ENCODE peak calls at places on chromosomes 4 and X, in ten cellular contexts. One of them, this sample, is unnamed.

GRCh38 chr4:8346838-8347605 is 77.5 kb downstream of the HTRA3 start:
- DNase-seq in activated CD8-positive, alpha-beta memory T cell treated with anti-CD3 and anti-CD28 coated beads for 1 hour: no peak
- DNase-seq in progenitor cell of endocrine pancreas: no peak
- DNase-seq in ascending aorta: peak
- DNase-seq in Right ventricle myocardium superior: peak
- DNase-seq in ELF-1: no peak
- DNase-seq in choroid plexus epithelial cell: no peak
- DNase-seq in kidney tubule cell: no peak
- DNase-seq in CD4-positive, CD25-positive, alpha-beta regulatory T cell: no peak
- DNase-seq in hypothalamus: peak
- DNase-seq in this sample: no peak

GRCh38 chrX:46407036-46407752 is 138.0 kb downstream of the ZNF674 start:
- DNase-seq in activated CD8-positive, alpha-beta memory T cell treated with anti-CD3 and anti-CD28 coated beads for 1 hour: no peak
- DNase-seq in progenitor cell of endocrine pancreas: no peak
- DNase-seq in ascending aorta: no peak
- DNase-seq in Right ventricle myocardium superior: no peak
- DNase-seq in ELF-1: no peak
- DNase-seq in choroid plexus epithelial cell: no peak
- DNase-seq in kidney tubule cell: no peak
- DNase-seq in CD4-positive, CD25-positive, alpha-beta regulatory T cell: no peak
- DNase-seq in hypothalamus: no peak
- DNase-seq in this sample: no peak

GRCh38 chr4:85607624-85608023 is 132.7 kb downstream of the ARHGAP24 start:
- DNase-seq in activated CD8-positive, alpha-beta memory T cell treated with anti-CD3 and anti-CD28 coated beads for 1 hour: no peak
- DNase-seq in progenitor cell of endocrine pancreas: no peak
- DNase-seq in ascending aorta: no peak
- DNase-seq in Right ventricle myocardium superior: no peak
- DNase-seq in ELF-1: no peak
- DNase-seq in choroid plexus epithelial cell: no peak
- DNase-seq in kidney tubule cell: no peak
- DNase-seq in CD4-positive, CD25-positive, alpha-beta regulatory T cell: no peak
- DNase-seq in hypothalamus: no peak
- DNase-seq in this sample: no peak

GRCh38 chr4:16582526-16582925 is 315.9 kb downstream of the LDB2 start:
- DNase-seq in activated CD8-positive, alpha-beta memory T cell treated with anti-CD3 and anti-CD28 coated beads for 1 hour: no peak
- DNase-seq in progenitor cell of endocrine pancreas: no peak
- DNase-seq in ascending aorta: no peak
- DNase-seq in Right ventricle myocardium superior: no peak
- DNase-seq in ELF-1: peak
- DNase-seq in choroid plexus epithelial cell: no peak
- DNase-seq in kidney tubule cell: no peak
- DNase-seq in CD4-positive, CD25-positive, alpha-beta regulatory T cell: no peak
- DNase-seq in hypothalamus: no peak
- DNase-seq in this sample: no peak

GRCh38 chr4:8118531-8118930 is 40.1 kb downstream of the ABLIM2 start:
- DNase-seq in activated CD8-positive, alpha-beta memory T cell treated with anti-CD3 and anti-CD28 coated beads for 1 hour: no peak
- DNase-seq in progenitor cell of endocrine pancreas: no peak
- DNase-seq in ascending aorta: no peak
- DNase-seq in Right ventricle myocardium superior: no peak
- DNase-seq in ELF-1: no peak
- DNase-seq in choroid plexus epithelial cell: no peak
- DNase-seq in kidney tubule cell: no peak
- DNase-seq in CD4-positive, CD25-positive, alpha-beta regulatory T cell: no peak
- DNase-seq in hypothalamus: no peak
- DNase-seq in this sample: no peak

GRCh38 chr4:186703510-186703909 is 20.1 kb downstream of the FAT1 start:
- DNase-seq in activated CD8-positive, alpha-beta memory T cell treated with anti-CD3 and anti-CD28 coated beads for 1 hour: no peak
- DNase-seq in progenitor cell of endocrine pancreas: no peak
- DNase-seq in ascending aorta: peak
- DNase-seq in Right ventricle myocardium superior: no peak
- DNase-seq in ELF-1: no peak
- DNase-seq in choroid plexus epithelial cell: no peak
- DNase-seq in kidney tubule cell: no peak
- DNase-seq in CD4-positive, CD25-positive, alpha-beta regulatory T cell: no peak
- DNase-seq in hypothalamus: no peak
- DNase-seq in this sample: no peak

GRCh38 chr4:166282081-166282770 is 409.2 kb downstream of the TLL1 start:
- DNase-seq in activated CD8-positive, alpha-beta memory T cell treated with anti-CD3 and anti-CD28 coated beads for 1 hour: no peak
- DNase-seq in progenitor cell of endocrine pancreas: no peak
- DNase-seq in ascending aorta: no peak
- DNase-seq in Right ventricle myocardium superior: no peak
- DNase-seq in ELF-1: no peak
- DNase-seq in choroid plexus epithelial cell: peak
- DNase-seq in kidney tubule cell: no peak
- DNase-seq in CD4-positive, CD25-positive, alpha-beta regulatory T cell: no peak
- DNase-seq in hypothalamus: no peak
- DNase-seq in this sample: peak

GRCh38 chrX:153764786-153765137 is 713 bp downstream of the PLXNB3 start:
- DNase-seq in activated CD8-positive, alpha-beta memory T cell treated with anti-CD3 and anti-CD28 coated beads for 1 hour: no peak
- DNase-seq in progenitor cell of endocrine pancreas: no peak
- DNase-seq in ascending aorta: no peak
- DNase-seq in Right ventricle myocardium superior: no peak
- DNase-seq in ELF-1: no peak
- DNase-seq in choroid plexus epithelial cell: no peak
- DNase-seq in kidney tubule cell: no peak
- DNase-seq in CD4-positive, CD25-positive, alpha-beta regulatory T cell: no peak
- DNase-seq in hypothalamus: no peak
- DNase-seq in this sample: no peak

GRCh38 chr4:79331126-79331876 is 5.4 kb upstream of the NAA11 start:
- DNase-seq in activated CD8-positive, alpha-beta memory T cell treated with anti-CD3 and anti-CD28 coated beads for 1 hour: no peak
- DNase-seq in progenitor cell of endocrine pancreas: no peak
- DNase-seq in ascending aorta: no peak
- DNase-seq in Right ventricle myocardium superior: no peak
- DNase-seq in ELF-1: no peak
- DNase-seq in choroid plexus epithelial cell: peak
- DNase-seq in kidney tubule cell: peak
- DNase-seq in CD4-positive, CD25-positive, alpha-beta regulatory T cell: no peak
- DNase-seq in hypothalamus: no peak
- DNase-seq in this sample: peak

GRCh38 chrX:99549381-99549780 is 860.7 kb downstream of the PCDH19 start:
- DNase-seq in activated CD8-positive, alpha-beta memory T cell treated with anti-CD3 and anti-CD28 coated beads for 1 hour: no peak
- DNase-seq in progenitor cell of endocrine pancreas: no peak
- DNase-seq in ascending aorta: no peak
- DNase-seq in Right ventricle myocardium superior: no peak
- DNase-seq in ELF-1: no peak
- DNase-seq in choroid plexus epithelial cell: no peak
- DNase-seq in kidney tubule cell: no peak
- DNase-seq in CD4-positive, CD25-positive, alpha-beta regulatory T cell: no peak
- DNase-seq in hypothalamus: no peak
- DNase-seq in this sample: no peak

GRCh38 chr4:130812117-130812765 is 1716.3 kb downstream of the C4orf33 start:
- DNase-seq in activated CD8-positive, alpha-beta memory T cell treated with anti-CD3 and anti-CD28 coated beads for 1 hour: no peak
- DNase-seq in progenitor cell of endocrine pancreas: no peak
- DNase-seq in ascending aorta: no peak
- DNase-seq in Right ventricle myocardium superior: no peak
- DNase-seq in ELF-1: no peak
- DNase-seq in choroid plexus epithelial cell: peak
- DNase-seq in kidney tubule cell: no peak
- DNase-seq in CD4-positive, CD25-positive, alpha-beta regulatory T cell: no peak
- DNase-seq in hypothalamus: no peak
- DNase-seq in this sample: no peak

GRCh38 chrX:34382416-34382815 is 250.3 kb upstream of the FAM47A start:
- DNase-seq in activated CD8-positive, alpha-beta memory T cell treated with anti-CD3 and anti-CD28 coated beads for 1 hour: no peak
- DNase-seq in progenitor cell of endocrine pancreas: no peak
- DNase-seq in ascending aorta: no peak
- DNase-seq in Right ventricle myocardium superior: no peak
- DNase-seq in ELF-1: no peak
- DNase-seq in choroid plexus epithelial cell: peak
- DNase-seq in kidney tubule cell: peak
- DNase-seq in CD4-positive, CD25-positive, alpha-beta regulatory T cell: no peak
- DNase-seq in hypothalamus: no peak
- DNase-seq in this sample: peak

GRCh38 chrX:7318246-7318645 is 170.3 kb upstream of the PUDP start:
- DNase-seq in activated CD8-positive, alpha-beta memory T cell treated with anti-CD3 and anti-CD28 coated beads for 1 hour: no peak
- DNase-seq in progenitor cell of endocrine pancreas: no peak
- DNase-seq in ascending aorta: no peak
- DNase-seq in Right ventricle myocardium superior: no peak
- DNase-seq in ELF-1: no peak
- DNase-seq in choroid plexus epithelial cell: no peak
- DNase-seq in kidney tubule cell: no peak
- DNase-seq in CD4-positive, CD25-positive, alpha-beta regulatory T cell: no peak
- DNase-seq in hypothalamus: no peak
- DNase-seq in this sample: no peak

GRCh38 chr4:186570193-186570996 is 15.0 kb upstream of the MTNR1A start:
- DNase-seq in activated CD8-positive, alpha-beta memory T cell treated with anti-CD3 and anti-CD28 coated beads for 1 hour: no peak
- DNase-seq in progenitor cell of endocrine pancreas: no peak
- DNase-seq in ascending aorta: no peak
- DNase-seq in Right ventricle myocardium superior: no peak
- DNase-seq in ELF-1: peak
- DNase-seq in choroid plexus epithelial cell: peak
- DNase-seq in kidney tubule cell: peak
- DNase-seq in CD4-positive, CD25-positive, alpha-beta regulatory T cell: no peak
- DNase-seq in hypothalamus: no peak
- DNase-seq in this sample: no peak

GRCh38 chr4:122747883-122748282 is 15.4 kb downstream of the BBS12 start:
- DNase-seq in activated CD8-positive, alpha-beta memory T cell treated with anti-CD3 and anti-CD28 coated beads for 1 hour: no peak
- DNase-seq in progenitor cell of endocrine pancreas: no peak
- DNase-seq in ascending aorta: no peak
- DNase-seq in Right ventricle myocardium superior: no peak
- DNase-seq in ELF-1: no peak
- DNase-seq in choroid plexus epithelial cell: peak
- DNase-seq in kidney tubule cell: peak
- DNase-seq in CD4-positive, CD25-positive, alpha-beta regulatory T cell: no peak
- DNase-seq in hypothalamus: no peak
- DNase-seq in this sample: peak

GRCh38 chr4:126268106-126268505 is 953.4 kb downstream of the FAT4 start:
- DNase-seq in activated CD8-positive, alpha-beta memory T cell treated with anti-CD3 and anti-CD28 coated beads for 1 hour: no peak
- DNase-seq in progenitor cell of endocrine pancreas: no peak
- DNase-seq in ascending aorta: no peak
- DNase-seq in Right ventricle myocardium superior: no peak
- DNase-seq in ELF-1: no peak
- DNase-seq in choroid plexus epithelial cell: peak
- DNase-seq in kidney tubule cell: no peak
- DNase-seq in CD4-positive, CD25-positive, alpha-beta regulatory T cell: no peak
- DNase-seq in hypothalamus: no peak
- DNase-seq in this sample: no peak

GRCh38 chr4:124904723-124905390 is 192.3 kb upstream of the ANKRD50 start:
- DNase-seq in activated CD8-positive, alpha-beta memory T cell treated with anti-CD3 and anti-CD28 coated beads for 1 hour: no peak
- DNase-seq in progenitor cell of endocrine pancreas: no peak
- DNase-seq in ascending aorta: no peak
- DNase-seq in Right ventricle myocardium superior: no peak
- DNase-seq in ELF-1: no peak
- DNase-seq in choroid plexus epithelial cell: no peak
- DNase-seq in kidney tubule cell: no peak
- DNase-seq in CD4-positive, CD25-positive, alpha-beta regulatory T cell: no peak
- DNase-seq in hypothalamus: no peak
- DNase-seq in this sample: peak

GRCh38 chr4:7431696-7432530 is 2.8 kb downstream of the PSAPL1 start:
- DNase-seq in activated CD8-positive, alpha-beta memory T cell treated with anti-CD3 and anti-CD28 coated beads for 1 hour: no peak
- DNase-seq in progenitor cell of endocrine pancreas: no peak
- DNase-seq in ascending aorta: no peak
- DNase-seq in Right ventricle myocardium superior: peak
- DNase-seq in ELF-1: no peak
- DNase-seq in choroid plexus epithelial cell: no peak
- DNase-seq in kidney tubule cell: no peak
- DNase-seq in CD4-positive, CD25-positive, alpha-beta regulatory T cell: no peak
- DNase-seq in hypothalamus: no peak
- DNase-seq in this sample: peak

GRCh38 chr4:3779509-3779908 is 13.3 kb downstream of the ADRA2C start:
- DNase-seq in activated CD8-positive, alpha-beta memory T cell treated with anti-CD3 and anti-CD28 coated beads for 1 hour: no peak
- DNase-seq in progenitor cell of endocrine pancreas: no peak
- DNase-seq in ascending aorta: no peak
- DNase-seq in Right ventricle myocardium superior: no peak
- DNase-seq in ELF-1: no peak
- DNase-seq in choroid plexus epithelial cell: no peak
- DNase-seq in kidney tubule cell: no peak
- DNase-seq in CD4-positive, CD25-positive, alpha-beta regulatory T cell: no peak
- DNase-seq in hypothalamus: no peak
- DNase-seq in this sample: no peak

GRCh38 chr4:146981651-146982050 is 36.0 kb upstream of the TTC29 start:
- DNase-seq in activated CD8-positive, alpha-beta memory T cell treated with anti-CD3 and anti-CD28 coated beads for 1 hour: no peak
- DNase-seq in progenitor cell of endocrine pancreas: no peak
- DNase-seq in ascending aorta: no peak
- DNase-seq in Right ventricle myocardium superior: no peak
- DNase-seq in ELF-1: peak
- DNase-seq in choroid plexus epithelial cell: peak
- DNase-seq in kidney tubule cell: no peak
- DNase-seq in CD4-positive, CD25-positive, alpha-beta regulatory T cell: no peak
- DNase-seq in hypothalamus: no peak
- DNase-seq in this sample: no peak

GRCh38 chr4:114921790-114922581 is 191.4 kb downstream of the NDST4 start:
- DNase-seq in activated CD8-positive, alpha-beta memory T cell treated with anti-CD3 and anti-CD28 coated beads for 1 hour: no peak
- DNase-seq in progenitor cell of endocrine pancreas: no peak
- DNase-seq in ascending aorta: no peak
- DNase-seq in Right ventricle myocardium superior: no peak
- DNase-seq in ELF-1: peak
- DNase-seq in choroid plexus epithelial cell: peak
- DNase-seq in kidney tubule cell: no peak
- DNase-seq in CD4-positive, CD25-positive, alpha-beta regulatory T cell: no peak
- DNase-seq in hypothalamus: no peak
- DNase-seq in this sample: no peak

GRCh38 chr4:145320269-145320668 is 139.9 kb upstream of the OTUD4 start:
- DNase-seq in activated CD8-positive, alpha-beta memory T cell treated with anti-CD3 and anti-CD28 coated beads for 1 hour: no peak
- DNase-seq in progenitor cell of endocrine pancreas: no peak
- DNase-seq in ascending aorta: no peak
- DNase-seq in Right ventricle myocardium superior: no peak
- DNase-seq in ELF-1: no peak
- DNase-seq in choroid plexus epithelial cell: no peak
- DNase-seq in kidney tubule cell: no peak
- DNase-seq in CD4-positive, CD25-positive, alpha-beta regulatory T cell: no peak
- DNase-seq in hypothalamus: no peak
- DNase-seq in this sample: peak

GRCh38 chr4:110639207-110640092 is 16.6 kb upstream of the PITX2 start:
- DNase-seq in activated CD8-positive, alpha-beta memory T cell treated with anti-CD3 and anti-CD28 coated beads for 1 hour: no peak
- DNase-seq in progenitor cell of endocrine pancreas: no peak
- DNase-seq in ascending aorta: no peak
- DNase-seq in Right ventricle myocardium superior: no peak
- DNase-seq in ELF-1: peak
- DNase-seq in choroid plexus epithelial cell: no peak
- DNase-seq in kidney tubule cell: no peak
- DNase-seq in CD4-positive, CD25-positive, alpha-beta regulatory T cell: no peak
- DNase-seq in hypothalamus: no peak
- DNase-seq in this sample: no peak

GRCh38 chrX:29044802-29045201 is 457.6 kb downstream of the IL1RAPL1 start:
- DNase-seq in activated CD8-positive, alpha-beta memory T cell treated with anti-CD3 and anti-CD28 coated beads for 1 hour: no peak
- DNase-seq in progenitor cell of endocrine pancreas: no peak
- DNase-seq in ascending aorta: no peak
- DNase-seq in Right ventricle myocardium superior: no peak
- DNase-seq in ELF-1: no peak
- DNase-seq in choroid plexus epithelial cell: peak
- DNase-seq in kidney tubule cell: peak
- DNase-seq in CD4-positive, CD25-positive, alpha-beta regulatory T cell: no peak
- DNase-seq in hypothalamus: no peak
- DNase-seq in this sample: peak

This sample was measured in PC-3.